ENCODE peak calls at places on chromosomes 1 and 21, in six cellular contexts. P, W, K, M, Q and O are unnamed samples.

GRCh38 chr1:27504588-27505419 is 14.8 kb upstream of the WASF2 start:
- DNase-seq in P (peak; percentile 68), W (peak; percentile 58), K (no peak), M (peak; percentile 78), Q (no peak), O (no peak)

GRCh38 chr1:68173283-68174172 is 58.8 kb downstream of the WLS start:
- DNase-seq in P (no peak), W (no peak), K (no peak), M (no peak), Q (no peak), O (no peak)

GRCh38 chr1:111378806-111379205 is 48.7 kb downstream of the OVGP1 start:
- DNase-seq in P (no peak), W (no peak), K (no peak), M (no peak), Q (no peak), O (no peak)

GRCh38 chr1:54111624-54112023 is 41.2 kb downstream of the CDCP2 start:
- DNase-seq in P (no peak), W (no peak), K (no peak), M (no peak), Q (no peak), O (no peak)

GRCh38 chr1:231177226-231177625 is 15.4 kb downstream of the TRIM67 start:
- DNase-seq in P (no peak), W (no peak), K (no peak), M (no peak), Q (no peak), O (no peak)

GRCh38 chr1:226119169-226119568 is 56.7 kb downstream of the H3-3A start:
- DNase-seq in P (no peak), W (no peak), K (no peak), M (no peak), Q (no peak), O (no peak)

GRCh38 chr1:154410185-154410827 is 5.2 kb downstream of the IL6R start:
- DNase-seq in P (no peak), W (no peak), K (no peak), M (no peak), Q (no peak), O (no peak)

GRCh38 chr1:36425791-36426190 is 24.5 kb downstream of the OSCP1 start:
- DNase-seq in P (no peak), W (no peak), K (no peak), M (no peak), Q (no peak), O (no peak)

GRCh38 chr1:20223106-20223505 is 36.8 kb upstream of the PLA2G2C start:
- DNase-seq in P (no peak), W (no peak), K (no peak), M (no peak), Q (no peak), O (no peak)

GRCh38 chr1:110477041-110477440 is 26.1 kb downstream of the PROK1 start:
- DNase-seq in P (no peak), W (no peak), K (no peak), M (peak; percentile 70), Q (no peak), O (no peak)

GRCh38 chr1:202807367-202807925 is 775 bp downstream of the KDM5B start:
- DNase-seq in P (peak; percentile 44), W (peak; percentile 31), K (peak; percentile 33), M (peak; percentile 83), Q (peak; percentile 54), O (peak; percentile 26)

GRCh38 chr1:197441990-197442389 is 173.9 kb downstream of the CRB1 start:
- DNase-seq in P (no peak), W (no peak), K (no peak), M (peak; percentile 34), Q (no peak), O (no peak)

GRCh38 chr1:197481101-197481500 is 213.0 kb downstream of the CRB1 start:
- DNase-seq in P (no peak), W (no peak), K (no peak), M (no peak), Q (peak; percentile 9), O (no peak)

GRCh38 chr1:11869650-11870207 is 11.0 kb upstream of the NPPB start:
- DNase-seq in P (no peak), W (no peak), K (no peak), M (no peak), Q (no peak), O (no peak)

GRCh38 chr1:171566467-171566866 is 55.6 kb upstream of the MYOCOS start:
- DNase-seq in P (no peak), W (no peak), K (no peak), M (no peak), Q (no peak), O (no peak)

GRCh38 chr21:45372732-45373355 is 32.1 kb upstream of the COL18A1 start:
- DNase-seq in P (peak; percentile 1), W (no peak), K (no peak), M (no peak), Q (no peak), O (no peak)

GRCh38 chr21:45999581-46000181 is 18.1 kb downstream of the COL6A1 start:
- DNase-seq in P (no peak), W (no peak), K (no peak), M (no peak), Q (no peak), O (no peak)

GRCh38 chr21:36310016-36310415 is 10.0 kb upstream of the MORC3 start:
- DNase-seq in P (no peak), W (no peak), K (no peak), M (no peak), Q (peak; percentile 9), O (peak; percentile 8)

GRCh38 chr1:107153033-107153432 is 12.2 kb downstream of the NTNG1 start:
- DNase-seq in P (no peak), W (no peak), K (no peak), M (no peak), Q (no peak), O (no peak)

GRCh38 chr1:222555992-222556615 is 8.2 kb upstream of the HHIPL2 start:
- DNase-seq in P (no peak), W (peak; percentile 54), K (no peak), M (peak; percentile 17), Q (no peak), O (no peak)

GRCh38 chr1:197341626-197342025 is 73.6 kb downstream of the CRB1 start:
- DNase-seq in P (no peak), W (no peak), K (no peak), M (no peak), Q (no peak), O (no peak)

GRCh38 chr1:20216574-20216973 is 30.3 kb upstream of the PLA2G2C start:
- DNase-seq in P (no peak), W (no peak), K (no peak), M (peak; percentile 34), Q (no peak), O (no peak)

GRCh38 chr1:209505044-209505443 is 78.5 kb upstream of the CAMK1G start:
- DNase-seq in P (no peak), W (no peak), K (no peak), M (no peak), Q (no peak), O (no peak)

GRCh38 chr1:89779541-89779940 is 41.3 kb upstream of the LRRC8D start:
- DNase-seq in P (no peak), W (no peak), K (no peak), M (no peak), Q (no peak), O (no peak)

GRCh38 chr1:44390277-44390676 is 14.8 kb upstream of the RNF220 start:
- DNase-seq in P (no peak), W (no peak), K (no peak), M (peak; percentile 15), Q (no peak), O (no peak)

GRCh38 chr1:7516341-7516740 is 254.8 kb upstream of the VAMP3 start:
- DNase-seq in P (peak; percentile 61), W (no peak), K (no peak), M (peak; percentile 41), Q (no peak), O (no peak)

GRCh38 chr1:103108525-103109150 is 316 bp upstream of the COL11A1 start:
- DNase-seq in P (peak; percentile 48), W (peak; percentile 40), K (no peak), M (peak; percentile 82), Q (no peak), O (no peak)